ENCODE peak calls at places on chromosomes 13 and 19, in nine cellular contexts. B is stromal cell of bone marrow; Z is cardiac fibroblast; F is HS-5; M is CD4-positive, alpha-beta T cell; J is AG08396; X is NCI-H1092; O is dorsolateral prefrontal cortex; C is central memory CD4-positive, alpha-beta T cell. A is an unnamed sample.

GRCh38 chr13:62997696-62998095 is 1582.0 kb upstream of the PCDH20 start:
- DNase-seq in B (no peak), Z (no peak), F (no peak), M (no peak), J (no peak), X (no peak), O (no peak), C (no peak), A (no peak)

GRCh38 chr19:4534836-4535658 is at the start of gene PLIN5:
- DNase-seq in B (no peak), Z (peak; percentile 43), F (no peak), M (no peak), J (peak; percentile 88), X (peak; percentile 66), O (peak; percentile 74), C (no peak), A (peak; percentile 44)

GRCh38 chr19:13817615-13818371 is 22.6 kb downstream of the ZSWIM4 start:
- DNase-seq in B (no peak), Z (no peak), F (no peak), M (no peak), J (no peak), X (no peak), O (no peak), C (no peak), A (no peak)

GRCh38 chr13:97702614-97703013 is 250.9 kb upstream of the IPO5 start:
- DNase-seq in B (no peak), Z (no peak), F (no peak), M (no peak), J (no peak), X (no peak), O (no peak), C (no peak), A (no peak)

GRCh38 chr13:106619688-106620555 is 52.0 kb upstream of the ARGLU1 start:
- DNase-seq in B (peak; percentile 45), Z (peak; percentile 77), F (peak; percentile 1), M (peak; percentile 0), J (peak; percentile 70), X (peak; percentile 22), O (peak; percentile 42), C (peak; percentile 32), A (peak; percentile 66)

GRCh38 chr19:36032251-36033104 is at the start of gene CLIP3:
- DNase-seq in B (no peak), Z (peak; percentile 61), F (no peak), M (peak; percentile 12), J (peak; percentile 99), X (peak; percentile 57), O (peak; percentile 80), C (peak; percentile 12), A (no peak)

GRCh38 chr19:16886305-16886880 is 2.4 kb upstream of the F2RL3 start:
- DNase-seq in B (peak; percentile 17), Z (peak; percentile 81), F (no peak), M (no peak), J (no peak), X (no peak), O (no peak), C (no peak), A (peak; percentile 42)

GRCh38 chr13:75196112-75196855 is 285.7 kb downstream of the TBC1D4 start:
- DNase-seq in B (peak; percentile 61), Z (peak; percentile 89), F (no peak), M (no peak), J (no peak), X (no peak), O (no peak), C (no peak), A (no peak)

GRCh38 chr19:39342647-39343305 is 555 bp downstream of the SAMD4B start:
- DNase-seq in B (no peak), Z (peak; percentile 19), F (no peak), M (no peak), J (peak; percentile 51), X (no peak), O (no peak), C (no peak), A (no peak)

GRCh38 chr13:51564671-51565070 is 19.6 kb upstream of the WDFY2 start:
- DNase-seq in B (no peak), Z (no peak), F (no peak), M (no peak), J (no peak), X (no peak), O (no peak), C (no peak), A (no peak)

GRCh38 chr19:30003862-30004261 is 61.8 kb downstream of the URI1 start:
- DNase-seq in B (no peak), Z (no peak), F (no peak), M (no peak), J (no peak), X (no peak), O (no peak), C (no peak), A (no peak)

GRCh38 chr19:29687244-29687896 is 22.1 kb downstream of the PLEKHF1 start:
- DNase-seq in B (peak; percentile 99), Z (peak; percentile 97), F (peak; percentile 76), M (no peak), J (peak; percentile 86), X (no peak), O (no peak), C (no peak), A (no peak)

A was measured in SHP77 treated with DMSO at 0.1 percent for 48 hours.